ENCODE peak calls at places on chromosomes 7 and 10, in five cellular contexts. V is NCI-H345, Z is dermis blood vessel endothelial cell, X is GM12878, T is mesendoderm. G is an unnamed sample.

GRCh38 chr7:22094413-22095304 is 149.0 kb upstream of the CDCA7L start:
- DNase-seq in V (peak; percentile 17), Z (no peak), X (no peak), T (peak; percentile 42), G (no peak)

GRCh38 chr7:143382791-143383641 is 1.9 kb downstream of the ZYX start:
- DNase-seq in V (no peak), Z (peak; percentile 25), X (no peak), T (no peak), G (no peak)

GRCh38 chr7:3574386-3574785 is 273.3 kb downstream of the SDK1 start:
- DNase-seq in V (no peak), Z (no peak), X (no peak), T (no peak), G (no peak)

GRCh38 chr10:5234106-5234877 is 37.7 kb downstream of the AKR1C4 start:
- DNase-seq in V (no peak), Z (no peak), X (no peak), T (no peak), G (no peak)

GRCh38 chr7:64313740-64314491 is at the start of gene ZNF736:
- DNase-seq in V (peak; percentile 92), Z (peak; percentile 88), X (peak; percentile 79), T (peak; percentile 65), G (peak; percentile 82)

GRCh38 chr7:74606101-74606908 is 51.2 kb upstream of the GTF2I start:
- DNase-seq in V (peak; percentile 63), Z (peak; percentile 37), X (no peak), T (peak; percentile 40), G (peak; percentile 62)

GRCh38 chr10:55631071-55631654 is 729.9 kb downstream of the ZWINT start:
- DNase-seq in V (peak; percentile 80), Z (peak; percentile 30), X (no peak), T (peak; percentile 90), G (no peak)

GRCh38 chr10:13441476-13441875 is 87.3 kb downstream of the BEND7 start:
- DNase-seq in V (no peak), Z (no peak), X (no peak), T (no peak), G (no peak)

GRCh38 chr7:90726623-90727022 is 130.5 kb downstream of the CDK14 start:
- DNase-seq in V (peak; percentile 32), Z (no peak), X (no peak), T (peak; percentile 71), G (no peak)

GRCh38 chr7:118289476-118289875 is 65.0 kb downstream of the ANKRD7 start:
- DNase-seq in V (no peak), Z (no peak), X (no peak), T (no peak), G (no peak)

GRCh38 chr7:6614941-6615737 is at the start of gene ZNF853:
- DNase-seq in V (peak; percentile 22), Z (no peak), X (no peak), T (peak; percentile 78), G (no peak)

GRCh38 chr7:156386097-156386496 is 254.5 kb upstream of the RNF32 start:
- DNase-seq in V (no peak), Z (no peak), X (no peak), T (peak; percentile 55), G (no peak)

GRCh38 chr7:28891192-28891872 is 66.8 kb downstream of the TRIL start:
- DNase-seq in V (no peak), Z (no peak), X (no peak), T (peak; percentile 30), G (no peak)

GRCh38 chr7:22782616-22783232 is 39.9 kb downstream of the TOMM7 start:
- DNase-seq in V (peak; percentile 55), Z (peak; percentile 87), X (no peak), T (peak; percentile 79), G (peak; percentile 27)

GRCh38 chr7:48244902-48245301 is 73.6 kb downstream of the ABCA13 start:
- DNase-seq in V (no peak), Z (peak; percentile 60), X (no peak), T (no peak), G (no peak)

GRCh38 chr7:106248616-106249015 is 36.2 kb downstream of the NAMPT start:
- DNase-seq in V (no peak), Z (no peak), X (no peak), T (no peak), G (no peak)

GRCh38 chr7:25595931-25596330 is 367.6 kb upstream of the NPVF start:
- DNase-seq in V (no peak), Z (no peak), X (no peak), T (no peak), G (no peak)

GRCh38 chr7:40498933-40499332 is 364.1 kb downstream of the SUGCT start:
- DNase-seq in V (no peak), Z (no peak), X (no peak), T (no peak), G (no peak)

GRCh38 chr10:45625879-45626278 is 46.7 kb downstream of the ZFAND4 start:
- DNase-seq in V (no peak), Z (no peak), X (no peak), T (no peak), G (no peak)

GRCh38 chr7:93562106-93562505 is 12.4 kb downstream of the CALCR start:
- DNase-seq in V (no peak), Z (no peak), X (no peak), T (no peak), G (no peak)

GRCh38 chr7:29430279-29430949 is 133.2 kb upstream of the PRR15 start:
- DNase-seq in V (no peak), Z (no peak), X (no peak), T (no peak), G (no peak)

GRCh38 chr10:31582365-31583052 is 263.5 kb downstream of the ZEB1 start:
- DNase-seq in V (no peak), Z (peak; percentile 43), X (no peak), T (peak; percentile 58), G (no peak)

GRCh38 chr10:58661336-58661735 is 148.7 kb downstream of the BICC1 start:
- DNase-seq in V (no peak), Z (no peak), X (no peak), T (no peak), G (no peak)

GRCh38 chr10:11546581-11546980 is 64.9 kb downstream of the USP6NL start:
- DNase-seq in V (no peak), Z (peak; percentile 30), X (no peak), T (no peak), G (no peak)

GRCh38 chr7:26637610-26638009 is 226.8 kb downstream of the SKAP2 start:
- DNase-seq in V (no peak), Z (peak; percentile 5), X (no peak), T (no peak), G (no peak)

GRCh38 chr7:7773334-7774308 is 55.2 kb upstream of the RPA3 start:
- DNase-seq in V (no peak), Z (no peak), X (peak; percentile 47), T (no peak), G (peak; percentile 16)

GRCh38 chr10:47145290-47145934 is 154.6 kb upstream of the GDF10 start:
- DNase-seq in V (no peak), Z (no peak), X (no peak), T (no peak), G (no peak)

GRCh38 chr7:44847509-44847919 is 373 bp downstream of the H2AZ2 start:
- DNase-seq in V (peak; percentile 88), Z (peak; percentile 93), X (peak; percentile 51), T (peak; percentile 92), G (peak; percentile 91)

GRCh38 chr7:117902314-117902889 is 29.2 kb upstream of the CTTNBP2 start:
- DNase-seq in V (no peak), Z (no peak), X (no peak), T (no peak), G (no peak)

GRCh38 chr10:11832042-11832441 is 8.9 kb downstream of the PROSER2 start:
- DNase-seq in V (no peak), Z (no peak), X (no peak), T (no peak), G (no peak)

G was measured in GM06990.